ENCODE peak calls at places on chromosomes 3 and 15, in nine cellular contexts. L, W, K, T, N, E, M, J and H are unnamed samples.

GRCh38 chr15:31347067-31347975 is 20.7 kb downstream of the KLF13 start:
- DNase-seq in W (no peak), N (no peak), K (no peak), E (no peak), L (no peak), M (no peak), T (no peak), J (no peak), H (no peak)

GRCh38 chr3:161069441-161070251 is 35.5 kb downstream of the B3GALNT1 start:
- DNase-seq in N (peak; percentile 24), J (peak; percentile 66), E (no peak), W (peak; percentile 82), L (peak; percentile 97), M (no peak), T (peak; percentile 69), K (peak; percentile 58), H (peak; percentile 93)

GRCh38 chr3:60189304-60189703 is 1061.9 kb downstream of the FHIT start:
- DNase-seq in N (no peak), W (no peak), E (no peak), L (no peak), J (no peak), M (no peak), K (no peak), T (no peak), H (no peak)

GRCh38 chr3:27859821-27860220 is 137.7 kb upstream of the EOMES start:
- DNase-seq in J (no peak), N (no peak), K (no peak), W (no peak), T (no peak), E (no peak), L (no peak), M (no peak), H (no peak)

GRCh38 chr15:85710340-85710842 is 84.3 kb downstream of the KLHL25 start:
- DNase-seq in J (no peak), N (no peak), E (no peak), W (no peak), T (no peak), K (no peak), L (no peak), M (no peak), H (no peak)

GRCh38 chr15:98949624-98950023 is 58.0 kb downstream of the PGPEP1L start:
- DNase-seq in N (no peak), W (no peak), E (no peak), M (no peak), J (no peak), K (no peak), L (no peak), T (no peak), H (no peak)

GRCh38 chr3:185537369-185537970 is 14.9 kb downstream of the LIPH start:
- DNase-seq in E (peak; percentile 84), N (peak; percentile 56), L (peak; percentile 100), W (peak; percentile 89), T (peak; percentile 54), M (no peak), J (peak; percentile 91), K (peak; percentile 96), H (peak; percentile 97)

GRCh38 chr15:48415036-48415886 is 84.0 kb downstream of the DUT start:
- DNase-seq in L (peak; percentile 73), M (no peak), T (no peak), N (no peak), E (no peak), W (peak; percentile 87), K (peak; percentile 52), J (no peak), H (no peak)

GRCh38 chr3:157572559-157573270 is 69.5 kb upstream of the VEPH1 start:
- DNase-seq in J (no peak), L (peak; percentile 80), N (peak; percentile 40), M (peak; percentile 36), K (peak; percentile 68), W (peak; percentile 71), E (peak; percentile 48), T (peak; percentile 37), H (peak; percentile 69)

GRCh38 chr15:28960979-28961378 is 75.2 kb downstream of the APBA2 start:
- DNase-seq in T (peak; percentile 66), N (no peak), K (peak; percentile 85), W (peak; percentile 77), L (peak; percentile 96), E (no peak), J (no peak), M (no peak), H (peak; percentile 94)